ENCODE peak calls at places on chromosome 18, in eight cellular contexts. One of them, this sample, is unnamed.

GRCh38 chr18:49555641-49556040 is 6.2 kb upstream of the LIPG start:
- DNase-seq in RCC 7860: no peak
- DNase-seq in GM06990: no peak
- DNase-seq in ovary: no peak
- DNase-seq in ELF-1: no peak
- DNase-seq in NCI-H1092 treated with DMSO at 0.1 percent for 48 hours: no peak
- DNase-seq in adrenal gland: no peak
- DNase-seq in cardiac muscle cell: no peak
- DNase-seq in this sample: no peak

GRCh38 chr18:14974576-14974975 is 226.6 kb downstream of the ANKRD30B start:
- DNase-seq in GM06990: no peak
- DNase-seq in adrenal gland: no peak
- DNase-seq in NCI-H1092 treated with DMSO at 0.1 percent for 48 hours: no peak
- DNase-seq in ovary: no peak
- DNase-seq in RCC 7860: peak; percentile 83
- DNase-seq in ELF-1: no peak
- DNase-seq in cardiac muscle cell: no peak
- DNase-seq in this sample: no peak

GRCh38 chr18:43234889-43235288 is 42.4 kb downstream of the SYT4 start:
- DNase-seq in cardiac muscle cell: no peak
- DNase-seq in GM06990: no peak
- DNase-seq in ELF-1: no peak
- DNase-seq in NCI-H1092 treated with DMSO at 0.1 percent for 48 hours: no peak
- DNase-seq in ovary: no peak
- DNase-seq in RCC 7860: no peak
- DNase-seq in adrenal gland: no peak
- DNase-seq in this sample: no peak

GRCh38 chr18:12421732-12422131 is 14.0 kb downstream of the PRELID3A start:
- DNase-seq in RCC 7860: no peak
- DNase-seq in ELF-1: no peak
- DNase-seq in NCI-H1092 treated with DMSO at 0.1 percent for 48 hours: no peak
- DNase-seq in adrenal gland: no peak
- DNase-seq in ovary: no peak
- DNase-seq in cardiac muscle cell: no peak
- DNase-seq in GM06990: no peak
- DNase-seq in this sample: no peak

GRCh38 chr18:27748336-27748735 is 428.6 kb downstream of the CDH2 start:
- DNase-seq in NCI-H1092 treated with DMSO at 0.1 percent for 48 hours: no peak
- DNase-seq in GM06990: no peak
- DNase-seq in cardiac muscle cell: no peak
- DNase-seq in RCC 7860: no peak
- DNase-seq in adrenal gland: no peak
- DNase-seq in ELF-1: no peak
- DNase-seq in ovary: no peak
- DNase-seq in this sample: no peak

GRCh38 chr18:35407871-35408481 is 30.8 kb upstream of the ZNF396 start:
- DNase-seq in adrenal gland: peak; percentile 52
- DNase-seq in ELF-1: peak; percentile 62
- DNase-seq in RCC 7860: peak; percentile 57
- DNase-seq in GM06990: no peak
- DNase-seq in cardiac muscle cell: peak; percentile 79
- DNase-seq in NCI-H1092 treated with DMSO at 0.1 percent for 48 hours: peak; percentile 77
- DNase-seq in ovary: no peak
- DNase-seq in this sample: peak; percentile 47

GRCh38 chr18:70181015-70181414 is 24.5 kb downstream of the RTTN start:
- DNase-seq in GM06990: no peak
- DNase-seq in ELF-1: no peak
- DNase-seq in RCC 7860: peak; percentile 84
- DNase-seq in adrenal gland: no peak
- DNase-seq in NCI-H1092 treated with DMSO at 0.1 percent for 48 hours: no peak
- DNase-seq in cardiac muscle cell: no peak
- DNase-seq in ovary: no peak
- DNase-seq in this sample: no peak

GRCh38 chr18:7642491-7642890 is 75.4 kb downstream of the PTPRM start:
- DNase-seq in ovary: no peak
- DNase-seq in cardiac muscle cell: no peak
- DNase-seq in RCC 7860: no peak
- DNase-seq in NCI-H1092 treated with DMSO at 0.1 percent for 48 hours: no peak
- DNase-seq in GM06990: no peak
- DNase-seq in adrenal gland: no peak
- DNase-seq in ELF-1: no peak
- DNase-seq in this sample: no peak

GRCh38 chr18:181711-182110 is 23.4 kb downstream of the USP14 start:
- DNase-seq in ELF-1: no peak
- DNase-seq in GM06990: no peak
- DNase-seq in ovary: no peak
- DNase-seq in NCI-H1092 treated with DMSO at 0.1 percent for 48 hours: no peak
- DNase-seq in adrenal gland: no peak
- DNase-seq in cardiac muscle cell: no peak
- DNase-seq in RCC 7860: no peak
- DNase-seq in this sample: no peak

GRCh38 chr18:75247601-75248421 is 37.2 kb downstream of the TSHZ1 start:
- DNase-seq in GM06990: no peak
- DNase-seq in NCI-H1092 treated with DMSO at 0.1 percent for 48 hours: peak; percentile 89
- DNase-seq in RCC 7860: peak; percentile 29
- DNase-seq in ovary: no peak
- DNase-seq in cardiac muscle cell: no peak
- DNase-seq in adrenal gland: no peak
- DNase-seq in ELF-1: no peak
- DNase-seq in this sample: no peak

GRCh38 chr18:7572837-7573236 is 5.7 kb downstream of the PTPRM start:
- DNase-seq in NCI-H1092 treated with DMSO at 0.1 percent for 48 hours: no peak
- DNase-seq in adrenal gland: no peak
- DNase-seq in ELF-1: no peak
- DNase-seq in RCC 7860: peak; percentile 43
- DNase-seq in GM06990: no peak
- DNase-seq in ovary: no peak
- DNase-seq in cardiac muscle cell: no peak
- DNase-seq in this sample: no peak

GRCh38 chr18:54140641-54141040 is 83.8 kb downstream of the MBD2 start:
- DNase-seq in ovary: no peak
- DNase-seq in adrenal gland: no peak
- DNase-seq in ELF-1: no peak
- DNase-seq in RCC 7860: no peak
- DNase-seq in cardiac muscle cell: no peak
- DNase-seq in GM06990: no peak
- DNase-seq in NCI-H1092 treated with DMSO at 0.1 percent for 48 hours: no peak
- DNase-seq in this sample: no peak

GRCh38 chr18:8625693-8626092 is 16.5 kb downstream of the RAB12 start:
- DNase-seq in GM06990: no peak
- DNase-seq in ovary: no peak
- DNase-seq in ELF-1: no peak
- DNase-seq in NCI-H1092 treated with DMSO at 0.1 percent for 48 hours: peak; percentile 86
- DNase-seq in cardiac muscle cell: no peak
- DNase-seq in adrenal gland: no peak
- DNase-seq in RCC 7860: no peak
- DNase-seq in this sample: no peak

GRCh38 chr18:51621103-51621969 is 423.9 kb upstream of the MEX3C start:
- DNase-seq in adrenal gland: peak; percentile 67
- DNase-seq in RCC 7860: no peak
- DNase-seq in ELF-1: peak; percentile 68
- DNase-seq in ovary: no peak
- DNase-seq in cardiac muscle cell: peak; percentile 76
- DNase-seq in NCI-H1092 treated with DMSO at 0.1 percent for 48 hours: peak; percentile 84
- DNase-seq in GM06990: no peak
- DNase-seq in this sample: peak; percentile 76

GRCh38 chr18:32219431-32219830 is 29.6 kb downstream of the MEP1B start:
- DNase-seq in RCC 7860: no peak
- DNase-seq in ELF-1: no peak
- DNase-seq in ovary: no peak
- DNase-seq in cardiac muscle cell: no peak
- DNase-seq in NCI-H1092 treated with DMSO at 0.1 percent for 48 hours: no peak
- DNase-seq in GM06990: no peak
- DNase-seq in adrenal gland: no peak
- DNase-seq in this sample: no peak

GRCh38 chr18:53991805-53992204 is 232.7 kb downstream of the MBD2 start:
- DNase-seq in cardiac muscle cell: no peak
- DNase-seq in NCI-H1092 treated with DMSO at 0.1 percent for 48 hours: no peak
- DNase-seq in RCC 7860: peak; percentile 41
- DNase-seq in adrenal gland: no peak
- DNase-seq in ovary: no peak
- DNase-seq in GM06990: no peak
- DNase-seq in ELF-1: no peak
- DNase-seq in this sample: no peak

GRCh38 chr18:54269924-54270844 is 867 bp downstream of the POLI start:
- DNase-seq in RCC 7860: peak; percentile 67
- DNase-seq in NCI-H1092 treated with DMSO at 0.1 percent for 48 hours: peak; percentile 65
- DNase-seq in ovary: no peak
- DNase-seq in ELF-1: peak; percentile 86
- DNase-seq in cardiac muscle cell: peak; percentile 19
- DNase-seq in GM06990: no peak
- DNase-seq in adrenal gland: peak; percentile 69
- DNase-seq in this sample: no peak

GRCh38 chr18:32472841-32473240 is 2.2 kb upstream of the GAREM1 start:
- DNase-seq in adrenal gland: no peak
- DNase-seq in ELF-1: no peak
- DNase-seq in NCI-H1092 treated with DMSO at 0.1 percent for 48 hours: no peak
- DNase-seq in GM06990: no peak
- DNase-seq in cardiac muscle cell: no peak
- DNase-seq in ovary: no peak
- DNase-seq in RCC 7860: no peak
- DNase-seq in this sample: no peak

GRCh38 chr18:43283299-43283698 is 6.0 kb upstream of the SYT4 start:
- DNase-seq in ovary: no peak
- DNase-seq in GM06990: no peak
- DNase-seq in cardiac muscle cell: no peak
- DNase-seq in NCI-H1092 treated with DMSO at 0.1 percent for 48 hours: no peak
- DNase-seq in ELF-1: no peak
- DNase-seq in adrenal gland: no peak
- DNase-seq in RCC 7860: no peak
- DNase-seq in this sample: no peak

GRCh38 chr18:41444943-41445342 is 510.1 kb upstream of the PIK3C3 start:
- DNase-seq in cardiac muscle cell: no peak
- DNase-seq in GM06990: no peak
- DNase-seq in NCI-H1092 treated with DMSO at 0.1 percent for 48 hours: no peak
- DNase-seq in adrenal gland: no peak
- DNase-seq in ELF-1: no peak
- DNase-seq in RCC 7860: no peak
- DNase-seq in ovary: no peak
- DNase-seq in this sample: no peak

GRCh38 chr18:46916551-46917107 is 678 bp downstream of the PIAS2 start:
- DNase-seq in cardiac muscle cell: no peak
- DNase-seq in ELF-1: peak; percentile 29
- DNase-seq in NCI-H1092 treated with DMSO at 0.1 percent for 48 hours: peak; percentile 55
- DNase-seq in RCC 7860: no peak
- DNase-seq in GM06990: no peak
- DNase-seq in ovary: no peak
- DNase-seq in adrenal gland: peak; percentile 39
- DNase-seq in this sample: peak; percentile 5

GRCh38 chr18:54608008-54608642 is 17.1 kb downstream of the DYNAP start:
- DNase-seq in RCC 7860: peak; percentile 49
- DNase-seq in adrenal gland: no peak
- DNase-seq in ovary: no peak
- DNase-seq in NCI-H1092 treated with DMSO at 0.1 percent for 48 hours: no peak
- DNase-seq in GM06990: no peak
- DNase-seq in cardiac muscle cell: no peak
- DNase-seq in ELF-1: no peak
- DNase-seq in this sample: no peak

GRCh38 chr18:9478545-9478944 is 3.2 kb downstream of the RALBP1 start:
- DNase-seq in NCI-H1092 treated with DMSO at 0.1 percent for 48 hours: no peak
- DNase-seq in RCC 7860: no peak
- DNase-seq in ovary: peak; percentile 35
- DNase-seq in GM06990: peak; percentile 7
- DNase-seq in ELF-1: peak; percentile 21
- DNase-seq in adrenal gland: peak; percentile 6
- DNase-seq in cardiac muscle cell: no peak
- DNase-seq in this sample: no peak

GRCh38 chr18:31042391-31043181 is at the start of gene DSC3:
- DNase-seq in ovary: no peak
- DNase-seq in NCI-H1092 treated with DMSO at 0.1 percent for 48 hours: no peak
- DNase-seq in ELF-1: peak; percentile 81
- DNase-seq in RCC 7860: no peak
- DNase-seq in adrenal gland: no peak
- DNase-seq in GM06990: peak; percentile 59
- DNase-seq in cardiac muscle cell: peak; percentile 35
- DNase-seq in this sample: no peak

GRCh38 chr18:3262234-3263171 is 570 bp downstream of the MYL12B start:
- DNase-seq in cardiac muscle cell: no peak
- DNase-seq in ovary: peak; percentile 56
- DNase-seq in adrenal gland: no peak
- DNase-seq in GM06990: no peak
- DNase-seq in ELF-1: no peak
- DNase-seq in RCC 7860: no peak
- DNase-seq in NCI-H1092 treated with DMSO at 0.1 percent for 48 hours: no peak
- DNase-seq in this sample: no peak

GRCh38 chr18:76475450-76476203 is 19.4 kb downstream of the ZNF516 start:
- DNase-seq in adrenal gland: no peak
- DNase-seq in ovary: no peak
- DNase-seq in cardiac muscle cell: no peak
- DNase-seq in GM06990: no peak
- DNase-seq in NCI-H1092 treated with DMSO at 0.1 percent for 48 hours: no peak
- DNase-seq in RCC 7860: no peak
- DNase-seq in ELF-1: no peak
- DNase-seq in this sample: no peak

GRCh38 chr18:49162226-49162848 is 211.6 kb upstream of the SMAD7 start:
- DNase-seq in cardiac muscle cell: peak; percentile 7
- DNase-seq in ovary: no peak
- DNase-seq in NCI-H1092 treated with DMSO at 0.1 percent for 48 hours: no peak
- DNase-seq in ELF-1: no peak
- DNase-seq in adrenal gland: no peak
- DNase-seq in GM06990: peak; percentile 34
- DNase-seq in RCC 7860: no peak
- DNase-seq in this sample: no peak

GRCh38 chr18:28834889-28835288 is 658.0 kb upstream of the CDH2 start:
- DNase-seq in NCI-H1092 treated with DMSO at 0.1 percent for 48 hours: no peak
- DNase-seq in adrenal gland: no peak
- DNase-seq in RCC 7860: peak; percentile 46
- DNase-seq in ELF-1: no peak
- DNase-seq in GM06990: no peak
- DNase-seq in ovary: no peak
- DNase-seq in cardiac muscle cell: no peak
- DNase-seq in this sample: no peak

GRCh38 chr18:37332764-37333420 is 232.7 kb downstream of the CELF4 start:
- DNase-seq in ELF-1: no peak
- DNase-seq in adrenal gland: no peak
- DNase-seq in ovary: no peak
- DNase-seq in GM06990: no peak
- DNase-seq in NCI-H1092 treated with DMSO at 0.1 percent for 48 hours: no peak
- DNase-seq in RCC 7860: no peak
- DNase-seq in cardiac muscle cell: no peak
- DNase-seq in this sample: no peak

GRCh38 chr18:14959550-14959949 is 211.6 kb downstream of the ANKRD30B start:
- DNase-seq in cardiac muscle cell: no peak
- DNase-seq in ELF-1: no peak
- DNase-seq in adrenal gland: no peak
- DNase-seq in NCI-H1092 treated with DMSO at 0.1 percent for 48 hours: no peak
- DNase-seq in GM06990: no peak
- DNase-seq in ovary: no peak
- DNase-seq in RCC 7860: no peak
- DNase-seq in this sample: no peak

GRCh38 chr18:70461323-70462077 is 172.7 kb downstream of the SOCS6 start:
- DNase-seq in adrenal gland: no peak
- DNase-seq in cardiac muscle cell: no peak
- DNase-seq in NCI-H1092 treated with DMSO at 0.1 percent for 48 hours: no peak
- DNase-seq in GM06990: no peak
- DNase-seq in ELF-1: no peak
- DNase-seq in ovary: no peak
- DNase-seq in RCC 7860: no peak
- DNase-seq in this sample: no peak

GRCh38 chr18:227374-227773 is 40.5 kb downstream of the THOC1 start:
- DNase-seq in GM06990: no peak
- DNase-seq in ELF-1: no peak
- DNase-seq in adrenal gland: no peak
- DNase-seq in ovary: no peak
- DNase-seq in cardiac muscle cell: no peak
- DNase-seq in RCC 7860: no peak
- DNase-seq in NCI-H1092 treated with DMSO at 0.1 percent for 48 hours: no peak
- DNase-seq in this sample: no peak

GRCh38 chr18:7885763-7886295 is 318.7 kb downstream of the PTPRM start:
- DNase-seq in ovary: no peak
- DNase-seq in ELF-1: no peak
- DNase-seq in cardiac muscle cell: no peak
- DNase-seq in NCI-H1092 treated with DMSO at 0.1 percent for 48 hours: no peak
- DNase-seq in GM06990: no peak
- DNase-seq in adrenal gland: no peak
- DNase-seq in RCC 7860: peak; percentile 58
- DNase-seq in this sample: no peak

GRCh38 chr18:10101293-10101701 is 187.5 kb downstream of the VAPA start:
- DNase-seq in ELF-1: no peak
- DNase-seq in cardiac muscle cell: no peak
- DNase-seq in RCC 7860: no peak
- DNase-seq in GM06990: no peak
- DNase-seq in adrenal gland: peak; percentile 78
- DNase-seq in ovary: peak; percentile 81
- DNase-seq in NCI-H1092 treated with DMSO at 0.1 percent for 48 hours: no peak
- DNase-seq in this sample: no peak

This sample was measured in NCI-H1694.